ENCODE peak calls at places on chromosome 10, in five cellular contexts. D is OCI-LY7, V is IMR-90, W is kidney, Z is DND-41. J is an unnamed sample.

GRCh38 chr10:58360412-58361004 is 24.7 kb upstream of the TFAM start:
- DNase-seq in Z (no peak), V (no peak), W (no peak), D (no peak), J (peak; percentile 34)

GRCh38 chr10:29657719-29658274 is 23.0 kb upstream of the SVIL start:
- DNase-seq in Z (no peak), W (no peak), V (no peak), D (no peak), J (no peak)

GRCh38 chr10:72557362-72557761 is 68.5 kb downstream of the MICU1 start:
- DNase-seq in W (no peak), V (peak; percentile 79), D (no peak), Z (no peak), J (no peak)

GRCh38 chr10:31645786-31646185 is 282.8 kb downstream of the ARHGAP12 start:
- DNase-seq in W (no peak), V (no peak), D (no peak), Z (no peak), J (peak; percentile 21)

GRCh38 chr10:101838416-101838970 is 5.1 kb downstream of the KCNIP2 start:
- DNase-seq in V (no peak), D (no peak), Z (no peak), W (no peak), J (no peak)

GRCh38 chr10:80702143-80702542 is 164.4 kb downstream of the SH2D4B start:
- DNase-seq in W (peak; percentile 61), V (no peak), D (no peak), Z (no peak), J (no peak)

GRCh38 chr10:514137-514671 is 175.3 kb downstream of the DIP2C start:
- DNase-seq in V (no peak), W (peak; percentile 46), Z (no peak), D (peak; percentile 89), J (no peak)

GRCh38 chr10:57094965-57095364 is 733.9 kb upstream of the ZWINT start:
- DNase-seq in D (no peak), W (peak; percentile 43), Z (no peak), V (no peak), J (no peak)

GRCh38 chr10:95556994-95557767 is 4.0 kb downstream of the SORBS1 start:
- DNase-seq in Z (no peak), D (no peak), V (no peak), W (no peak), J (no peak)

GRCh38 chr10:86523348-86523747 is 1.8 kb upstream of the WAPL start:
- DNase-seq in D (peak; percentile 35), V (peak; percentile 22), W (no peak), Z (no peak), J (peak; percentile 30)

GRCh38 chr10:44316187-44316921 is 68.5 kb downstream of the CXCL12 start:
- DNase-seq in W (no peak), D (peak; percentile 74), Z (peak; percentile 38), V (no peak), J (no peak)

GRCh38 chr10:6173203-6173602 is 29.5 kb upstream of the PFKFB3 start:
- DNase-seq in W (no peak), D (peak; percentile 65), V (no peak), Z (peak; percentile 24), J (no peak)

GRCh38 chr10:124174673-124175645 is 81.6 kb upstream of the CHST15 start:
- DNase-seq in W (peak; percentile 46), V (no peak), D (no peak), Z (no peak), J (no peak)

GRCh38 chr10:66833023-66833422 is 92.8 kb upstream of the LRRTM3 start:
- DNase-seq in W (no peak), Z (no peak), D (no peak), V (no peak), J (no peak)

GRCh38 chr10:117439243-117439912 is 64.1 kb upstream of the PDZD8 start:
- DNase-seq in Z (no peak), D (no peak), W (no peak), V (peak; percentile 13), J (peak; percentile 84)

GRCh38 chr10:12042409-12042796 is 206 bp downstream of the UPF2 start:
- DNase-seq in D (peak; percentile 41), V (peak; percentile 3), Z (peak; percentile 68), W (peak; percentile 91), J (peak; percentile 29)

GRCh38 chr10:72593963-72594362 is 31.9 kb downstream of the MICU1 start:
- DNase-seq in D (no peak), W (no peak), V (no peak), Z (no peak), J (no peak)

GRCh38 chr10:18918545-18918944 is 130.1 kb upstream of the MALRD1 start:
- DNase-seq in Z (no peak), V (peak; percentile 98), D (no peak), W (no peak), J (peak; percentile 6)

GRCh38 chr10:86829472-86829871 is 73.1 kb downstream of the BMPR1A start:
- DNase-seq in D (no peak), Z (no peak), V (no peak), W (no peak), J (no peak)

GRCh38 chr10:36612436-36612835 is 513.0 kb upstream of the ANKRD30A start:
- DNase-seq in Z (no peak), D (no peak), V (no peak), W (no peak), J (no peak)

GRCh38 chr10:329361-330099 is 194.3 kb downstream of the ZMYND11 start:
- DNase-seq in Z (peak; percentile 65), V (peak; percentile 96), W (peak; percentile 88), D (peak; percentile 82), J (peak; percentile 86)

GRCh38 chr10:109205929-109206585 is 717.3 kb downstream of the XPNPEP1 start:
- DNase-seq in Z (no peak), V (peak; percentile 93), W (no peak), D (no peak), J (no peak)

GRCh38 chr10:84510121-84510520 is 181.7 kb downstream of the CCSER2 start:
- DNase-seq in D (no peak), Z (no peak), V (peak; percentile 79), W (no peak), J (no peak)

GRCh38 chr10:62866451-62866850 is 50.3 kb upstream of the EGR2 start:
- DNase-seq in V (no peak), D (no peak), W (no peak), Z (no peak), J (no peak)

GRCh38 chr10:130046591-130046990 is 64.0 kb downstream of the C10orf143 start:
- DNase-seq in W (peak; percentile 53), Z (no peak), D (no peak), V (no peak), J (no peak)

GRCh38 chr10:21285742-21286311 is 239.7 kb downstream of the SKIDA1 start:
- DNase-seq in D (no peak), W (no peak), V (peak; percentile 21), Z (no peak), J (no peak)

DNA sequence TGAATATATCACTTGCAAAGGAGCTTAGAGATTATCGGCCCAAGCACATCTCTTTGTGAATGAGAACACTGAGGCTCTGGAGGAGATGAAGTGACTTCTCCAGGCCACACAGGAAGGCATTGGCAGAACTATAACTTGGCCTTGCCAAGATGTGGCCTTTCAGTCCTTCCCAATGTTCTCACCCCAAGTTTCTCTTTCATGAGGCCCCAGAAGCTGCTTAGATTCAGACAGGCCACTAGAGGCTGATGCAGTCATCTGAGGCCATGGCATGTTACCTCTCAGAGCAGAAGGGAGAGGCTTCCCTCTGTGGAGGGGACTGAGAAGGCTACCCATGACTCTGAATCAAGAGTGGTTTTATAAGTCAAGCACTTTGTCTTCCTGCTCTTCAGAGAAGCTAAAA is 1003.7 kb downstream of the LRMDA start:
- DNase-seq in D (no peak), W (no peak), Z (no peak), V (no peak), J (no peak)
- TF ChIP-seq CTCF in D (no peak), W (no peak), Z (no peak), V (no peak), J (no peak)

GRCh38 chr10:103479135-103479534 is at the start of gene CALHM3:
- DNase-seq in D (no peak), Z (no peak), V (no peak), W (no peak), J (peak; percentile 75)
- H3K27ac ChIP-seq in D (no peak within 1 kb of the TSS), Z (no peak within 1 kb of the TSS), V (no peak within 1 kb of the TSS), W (no peak within 1 kb of the TSS), J (peak within 1 kb of the TSS; percentile 30)

DNA sequence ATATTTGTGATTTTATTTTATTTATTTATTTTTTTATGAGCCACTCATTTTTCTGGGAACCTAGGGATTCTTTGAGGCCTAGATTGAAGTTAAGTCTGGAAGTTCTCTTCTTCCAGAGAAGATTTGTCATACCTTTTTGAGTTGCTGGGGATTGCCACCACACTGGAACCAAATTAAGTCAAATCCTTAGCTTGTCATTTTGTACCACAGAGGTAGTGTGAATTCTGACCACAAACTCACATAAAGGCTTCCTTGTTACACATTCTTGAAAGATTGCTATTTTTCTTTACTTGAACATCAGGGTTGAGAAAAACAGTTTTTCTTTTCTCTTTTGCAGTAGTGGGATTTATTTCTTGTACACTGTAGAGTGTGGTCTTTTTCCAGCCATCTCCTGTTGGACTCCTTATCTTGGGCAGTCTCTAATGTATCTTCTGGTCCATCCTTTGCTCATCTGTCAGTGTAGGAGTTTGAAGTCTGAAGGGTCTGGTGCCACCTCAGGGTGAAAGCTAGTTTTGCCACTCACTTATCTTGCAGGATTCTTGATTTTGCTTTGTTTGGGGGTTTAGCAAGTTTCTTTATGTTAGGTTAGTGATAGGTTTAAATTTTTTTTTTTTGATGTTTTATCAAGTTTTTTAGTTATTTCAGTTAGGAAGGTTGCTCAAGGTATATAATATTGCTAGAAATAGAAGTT is 24.8 kb downstream of the PCBD1 start:
- DNase-seq in D (no peak), W (no peak), Z (no peak), V (no peak), J (no peak)
- TF ChIP-seq CTCF in D (peak; percentile 27), W (no peak), Z (no peak), V (no peak), J (no peak)

GRCh38 chr10:60424971-60425370 is 35.3 kb upstream of the ANK3 start:
- DNase-seq in V (no peak), D (no peak), W (no peak), Z (no peak), J (no peak)

GRCh38 chr10:60427709-60428386 is 38.2 kb upstream of the ANK3 start:
- DNase-seq in Z (no peak), D (no peak), W (no peak), V (peak; percentile 62), J (no peak)

GRCh38 chr10:60425392-60426110 is 35.9 kb upstream of the ANK3 start:
- DNase-seq in V (peak; percentile 67), W (no peak), Z (no peak), D (no peak), J (no peak)

GRCh38 chr10:60427148-60427547 is 37.5 kb upstream of the ANK3 start:
- DNase-seq in Z (no peak), W (no peak), D (no peak), V (no peak), J (no peak)

DNA sequence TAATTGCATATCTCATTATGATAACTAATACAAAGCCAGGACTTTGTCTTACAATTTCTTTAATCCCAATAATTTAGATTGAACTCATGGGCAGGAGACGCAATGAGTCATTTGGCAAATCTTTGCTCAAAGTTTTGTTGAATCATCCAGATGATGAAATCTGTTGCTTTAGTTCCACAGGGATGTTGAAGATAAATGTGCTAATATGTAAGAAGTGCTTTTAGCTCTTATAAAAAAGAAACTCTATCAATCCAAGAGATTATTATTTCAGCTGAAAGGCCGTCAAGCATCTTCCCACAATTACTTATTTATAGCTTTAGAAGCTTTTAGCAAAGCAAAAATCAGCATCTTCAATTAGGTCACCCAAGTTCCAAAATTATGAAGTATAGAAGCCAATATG is 36.8 kb upstream of the ANK3 start:
- DNase-seq in V (peak; percentile 94), D (no peak), Z (no peak), W (no peak), J (peak; percentile 62)
- H3K27ac ChIP-seq in V (no peak overlapping the region), D (no peak overlapping the region), Z (no peak overlapping the region), W (no peak overlapping the region), J (no peak overlapping the region)

J was measured in RWPE1.